ENCODE peak calls at places on chromosome 17, in five cellular contexts. C is K562, I is GM12878, D is A549, Y is HepG2. Z is an unnamed sample.

GRCh38 chr17:48530887-48531272 is at the start of gene HOXB1:
- DNase-seq in C (no peak), I (no peak), D (no peak), Y (no peak), Z (peak)

GRCh38 chr17:2995362-2995761 is 68.0 kb downstream of the OR1D5 start:
- DNase-seq in C (no peak), I (no peak), D (no peak), Y (no peak), Z (no peak)

GRCh38 chr17:54426287-54426886 is 474.3 kb upstream of the TOM1L1 start:
- DNase-seq in C (peak), I (no peak), D (peak), Y (peak), Z (peak)

GRCh38 chr17:57480438-57481196 is 224.3 kb downstream of the MSI2 start:
- DNase-seq in C (peak), I (no peak), D (no peak), Y (peak), Z (no peak)

GRCh38 chr17:56699186-56699895 is 105.8 kb downstream of the NOG start:
- DNase-seq in C (no peak), I (no peak), D (peak), Y (no peak), Z (peak)

GRCh38 chr17:31320231-31320630 is 1.2 kb downstream of the EVI2A start:
- DNase-seq in C (no peak), I (no peak), D (no peak), Y (no peak), Z (no peak)

GRCh38 chr17:49343273-49343672 is 18.8 kb downstream of the ZNF652 start:
- DNase-seq in C (no peak), I (no peak), D (no peak), Y (no peak), Z (no peak)

GRCh38 chr17:57684711-57685498 is 60.2 kb downstream of the CCDC182 start:
- DNase-seq in C (no peak), I (no peak), D (no peak), Y (no peak), Z (no peak)

GRCh38 chr17:70934834-70935233 is 765.5 kb downstream of the KCNJ2 start:
- DNase-seq in C (no peak), I (no peak), D (no peak), Y (no peak), Z (no peak)

GRCh38 chr17:79628861-79629547 is 18.2 kb upstream of the RBFOX3 start:
- DNase-seq in C (no peak), I (no peak), D (no peak), Y (no peak), Z (no peak)

GRCh38 chr17:49439673-49440571 is 25.2 kb upstream of the PHB1 start:
- DNase-seq in C (no peak), I (no peak), D (no peak), Y (peak), Z (no peak)

DNA sequence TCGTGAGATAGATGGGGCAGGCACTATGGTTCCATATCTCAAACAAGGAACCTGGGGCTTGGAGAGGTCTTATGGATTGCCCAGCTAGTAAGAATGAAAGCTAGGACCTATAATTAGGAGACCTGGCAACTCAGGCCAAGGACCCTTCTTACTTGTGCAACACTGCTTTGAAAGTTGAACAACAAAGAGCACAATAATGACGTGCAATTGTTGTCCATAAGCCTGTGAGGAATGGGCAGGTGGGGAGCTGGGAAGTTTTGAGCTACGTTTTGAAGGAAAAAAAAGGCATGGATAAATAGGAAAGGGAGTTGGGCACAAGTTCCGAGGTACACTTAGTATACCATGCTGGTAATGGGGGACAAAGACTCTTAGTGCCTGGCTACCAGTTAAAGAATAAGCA is 104.3 kb downstream of the HS3ST3B1 start:
- DNase-seq in C (no peak), I (no peak), D (no peak), Y (no peak), Z (no peak)
- TF ChIP-seq JUNB in C (no peak), I (no peak), D (no peak), Y (no peak), Z (no peak)

DNA sequence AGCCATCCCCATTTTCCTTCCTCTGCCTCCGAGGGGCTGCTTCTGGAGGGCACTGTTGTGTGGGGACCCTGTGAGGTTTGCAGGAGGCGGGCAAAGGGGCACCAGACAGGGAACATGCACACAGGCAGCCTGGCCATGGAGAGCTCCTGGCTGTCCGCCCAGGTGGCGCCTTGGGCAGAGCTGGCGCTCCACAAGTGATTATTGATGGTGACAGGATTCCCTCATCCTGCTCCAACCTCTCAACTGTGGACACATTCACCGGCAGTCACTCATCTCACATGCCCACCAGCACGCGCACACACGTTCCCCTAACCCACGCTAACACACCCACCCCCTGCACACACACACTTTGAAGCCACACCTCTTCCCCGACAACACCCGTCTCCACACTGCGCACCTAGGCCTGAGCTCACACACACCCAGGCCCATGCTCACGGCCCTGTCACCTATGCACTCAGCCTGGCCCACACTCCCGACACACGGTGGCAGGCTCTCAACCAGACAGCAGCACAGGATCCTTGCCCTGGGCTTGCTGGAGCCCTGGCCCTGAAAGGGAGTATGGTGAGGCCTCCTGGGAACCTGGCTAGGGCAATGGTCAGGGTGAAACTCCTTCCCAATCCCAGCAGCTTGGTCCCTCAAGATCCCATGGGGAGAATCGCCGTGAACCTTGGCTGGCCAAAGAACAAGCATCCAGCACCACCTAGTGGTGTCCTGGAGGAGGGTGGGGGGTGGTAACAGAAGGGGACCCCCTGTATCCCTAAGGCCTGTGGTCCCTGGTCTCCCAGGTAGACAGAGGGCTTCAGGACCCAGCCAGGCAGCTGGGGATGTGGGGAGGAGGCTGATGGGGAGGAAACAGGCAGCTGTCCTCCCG is 3.6 kb downstream of the PNMT start:
- DNase-seq in C (peak), I (no peak), D (peak), Y (peak), Z (peak)
- TF ChIP-seq CTCF in C (peak), I (peak), D (peak), Y (peak), Z (peak)

GRCh38 chr17:66507982-66508760 is 205.8 kb downstream of the PRKCA start:
- DNase-seq in C (peak), I (no peak), D (peak), Y (no peak), Z (no peak)

GRCh38 chr17:66511125-66511524 is 208.7 kb downstream of the PRKCA start:
- DNase-seq in C (no peak), I (no peak), D (no peak), Y (no peak), Z (no peak)

GRCh38 chr17:66507103-66507923 is 204.9 kb downstream of the PRKCA start:
- DNase-seq in C (peak), I (no peak), D (peak), Y (peak), Z (no peak)

GRCh38 chr17:66509913-66510312 is 207.5 kb downstream of the PRKCA start:
- DNase-seq in C (no peak), I (no peak), D (no peak), Y (no peak), Z (no peak)

DNA sequence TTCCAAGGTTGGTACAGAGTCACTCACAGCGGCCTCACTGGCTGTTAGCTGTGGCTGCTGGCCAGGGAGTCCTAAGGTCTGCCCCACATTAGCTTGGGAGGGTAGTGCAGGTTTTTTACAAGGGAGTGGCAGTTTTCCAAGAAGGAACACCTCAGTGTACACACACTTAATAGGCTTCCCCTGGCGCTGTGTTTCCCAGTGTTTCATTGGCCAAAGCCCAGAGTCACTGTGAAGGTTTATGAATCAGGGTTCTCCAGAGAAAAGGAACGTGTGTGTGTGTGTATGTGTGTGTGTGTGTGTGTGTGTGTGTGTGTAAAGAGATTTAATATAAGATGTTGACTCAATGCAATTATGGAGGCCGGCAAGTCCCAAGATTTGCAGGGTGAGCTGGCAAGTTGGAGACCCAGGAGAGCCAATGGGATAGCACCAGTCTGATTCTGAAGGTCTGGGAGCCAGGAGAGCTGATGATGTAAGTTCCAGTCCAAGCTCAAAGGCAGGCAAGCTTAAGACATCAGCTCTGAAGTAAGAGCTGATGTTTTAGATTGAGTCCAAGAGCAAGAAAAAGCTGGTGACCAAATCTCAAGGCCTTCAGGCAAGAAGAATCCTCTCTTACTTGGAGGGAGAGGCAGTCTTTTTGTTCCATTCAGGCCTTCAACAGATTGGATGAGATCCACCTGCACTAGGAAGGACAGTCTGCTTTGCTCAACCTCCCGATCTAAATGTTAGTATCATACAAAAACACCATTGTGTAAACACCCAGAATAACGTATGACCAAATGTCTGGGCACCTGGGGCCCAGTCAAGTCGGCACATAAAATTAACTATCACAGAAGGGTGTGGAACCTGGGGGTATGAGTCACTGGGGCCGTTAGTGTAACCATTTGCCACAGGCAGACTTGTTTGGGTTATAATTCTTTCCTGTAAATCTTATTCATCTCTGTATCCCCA is 206.8 kb downstream of the PRKCA start:
- DNase-seq in C (peak), I (no peak), D (peak), Y (no peak), Z (no peak)
- H3K27ac ChIP-seq in C (peak), I (no peak), D (peak), Y (no peak), Z (no peak)

DNA sequence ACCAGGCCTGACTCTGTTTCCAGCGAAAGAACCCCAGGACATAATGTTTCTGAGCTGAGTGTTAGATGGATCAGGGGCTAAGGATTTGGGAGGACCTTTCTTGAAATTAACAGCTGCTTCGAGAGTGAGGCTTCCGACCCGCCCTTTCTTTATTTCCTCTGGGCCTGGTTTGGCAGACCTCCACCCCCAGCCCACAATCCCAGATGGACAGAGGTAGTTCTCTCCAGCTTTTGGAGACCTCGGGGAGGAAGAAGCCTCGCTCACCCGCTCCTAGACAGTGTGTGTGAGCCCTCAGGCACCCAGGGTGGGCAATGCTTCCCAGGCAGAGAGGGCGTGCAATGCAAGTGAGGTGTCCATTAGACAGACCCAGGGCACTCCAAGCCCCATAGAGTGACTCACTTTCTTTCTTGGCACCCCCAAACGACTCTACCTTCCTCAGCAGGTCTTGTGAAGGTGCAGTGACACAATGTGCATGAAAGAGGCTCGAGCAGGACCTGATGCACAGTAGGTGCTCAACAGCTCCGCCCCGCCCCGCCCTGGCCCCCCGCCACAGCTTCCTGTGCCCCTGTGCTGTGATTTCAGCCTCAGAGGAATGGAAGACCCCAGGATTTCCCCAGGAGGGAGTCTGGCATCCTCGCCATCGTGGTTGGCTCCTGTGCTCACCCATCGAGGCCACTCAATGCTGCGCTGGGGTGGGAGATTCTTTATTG is 50.7 kb upstream of the TOB1 start:
- DNase-seq in C (no peak), I (no peak), D (no peak), Y (no peak), Z (no peak)
- TF ChIP-seq JUNB in C (no peak), I (no peak), D (no peak), Y (no peak), Z (no peak)

GRCh38 chr17:74759243-74759801 is 10.9 kb downstream of the NHERF1 start:
- DNase-seq in C (no peak), I (no peak), D (no peak), Y (no peak), Z (no peak)
- TF ChIP-seq CTCF in C (no peak), I (peak), D (no peak), Y (peak), Z (no peak)

DNA sequence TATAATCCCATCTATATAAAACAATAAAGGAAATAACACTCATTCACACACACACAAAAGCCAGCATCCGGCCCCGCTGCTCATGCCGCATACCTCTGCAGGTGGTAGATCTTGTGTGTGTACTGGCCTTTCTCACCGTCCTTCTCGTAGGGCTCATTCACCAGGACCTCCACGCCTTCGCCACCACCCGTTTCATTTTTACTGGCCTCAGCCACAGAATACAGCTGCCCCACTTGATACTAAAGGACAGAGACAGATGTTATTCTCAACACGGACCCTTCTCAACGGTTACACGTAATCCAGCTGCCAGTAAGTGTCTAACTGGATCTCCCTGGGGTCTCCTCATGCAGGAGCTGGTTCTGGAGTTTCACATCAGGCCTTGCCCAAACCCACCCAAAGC is 9.7 kb downstream of the PITPNA start:
- DNase-seq in C (no peak), I (no peak), D (no peak), Y (no peak), Z (no peak)
- H3K27ac ChIP-seq in C (no peak), I (no peak), D (no peak), Y (no peak), Z (no peak)

GRCh38 chr17:52156576-52156975 is 1.9 kb downstream of the CA10 start:
- DNase-seq in C (no peak), I (no peak), D (no peak), Y (no peak), Z (peak)
- TF ChIP-seq JUNB in C (no peak), I (no peak), D (no peak), Y (no peak), Z (no peak)

GRCh38 chr17:72604518-72604917 is 483.7 kb downstream of the SOX9 start:
- DNase-seq in C (no peak), I (no peak), D (no peak), Y (peak), Z (no peak)

GRCh38 chr17:72605543-72605942 is 484.7 kb downstream of the SOX9 start:
- DNase-seq in C (no peak), I (no peak), D (no peak), Y (no peak), Z (no peak)

GRCh38 chr17:72600934-72601333 is 480.1 kb downstream of the SOX9 start:
- DNase-seq in C (no peak), I (no peak), D (peak), Y (no peak), Z (no peak)

GRCh38 chr17:72603346-72604242 is 482.8 kb downstream of the SOX9 start:
- DNase-seq in C (no peak), I (no peak), D (peak), Y (no peak), Z (no peak)

DNA sequence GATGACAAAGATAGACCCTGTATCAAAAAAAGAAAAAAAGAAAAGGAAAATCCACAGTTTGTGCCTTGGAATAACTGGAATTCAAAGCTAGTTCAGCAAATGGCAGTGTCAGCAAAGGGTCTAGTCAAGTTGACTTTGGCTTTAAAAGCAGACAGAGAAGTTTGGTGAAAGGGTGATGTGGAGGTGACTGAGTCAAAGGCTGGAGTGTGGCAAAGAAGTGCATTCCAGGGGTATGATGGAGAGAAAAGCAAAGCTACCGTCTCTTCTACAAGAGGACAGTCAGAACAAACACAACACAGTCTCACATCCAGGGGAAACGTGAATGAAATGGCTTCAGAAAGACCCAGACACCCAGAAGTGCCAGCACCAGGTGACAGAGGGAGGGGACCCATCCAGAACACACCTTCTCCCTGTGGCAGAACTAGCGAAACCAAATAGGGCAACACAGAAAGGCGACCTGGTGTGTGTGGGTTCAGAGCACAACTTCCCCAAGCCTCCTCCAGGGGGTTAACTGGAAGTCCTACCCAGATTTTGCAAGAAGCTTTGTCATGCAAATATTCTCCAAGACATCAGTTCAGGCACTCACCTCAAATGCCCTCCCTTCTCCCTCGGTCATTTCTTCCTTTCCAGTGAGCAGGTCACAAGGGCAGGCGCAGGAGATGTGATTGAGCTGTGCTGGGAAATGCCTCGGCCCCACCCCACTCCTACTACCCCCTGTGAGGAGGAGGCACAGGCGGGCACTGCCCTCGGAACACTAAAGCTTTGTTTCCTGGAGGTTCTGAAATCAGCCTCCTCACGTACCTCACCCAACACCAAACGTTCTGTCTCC is 481.9 kb downstream of the SOX9 start:
- DNase-seq in C (no peak), I (no peak), D (peak), Y (no peak), Z (peak)
- TF ChIP-seq CTCF in C (no peak), I (peak), D (no peak), Y (no peak), Z (peak)

GRCh38 chr17:77304746-77305473 is 164.1 kb downstream of the SEC14L1 start:
- DNase-seq in C (no peak), I (no peak), D (no peak), Y (peak), Z (no peak)

GRCh38 chr17:77306048-77306789 is 165.4 kb downstream of the SEC14L1 start:
- DNase-seq in C (no peak), I (no peak), D (no peak), Y (no peak), Z (no peak)

GRCh38 chr17:77308768-77309726 is 168.3 kb downstream of the SEC14L1 start:
- DNase-seq in C (no peak), I (no peak), D (no peak), Y (no peak), Z (no peak)

GRCh38 chr17:77307479-77308198 is 166.9 kb downstream of the SEC14L1 start:
- DNase-seq in C (no peak), I (no peak), D (no peak), Y (no peak), Z (no peak)

GRCh38 chr17:77306790-77307478 is 166.2 kb downstream of the SEC14L1 start:
- DNase-seq in C (no peak), I (no peak), D (peak), Y (peak), Z (no peak)
- H3K27ac ChIP-seq in C (no peak), I (no peak), D (peak), Y (peak), Z (no peak)